ENCODE peak calls at places on chromosomes 5 and 9, in eight cellular contexts. V is endodermal cell, E is lower lobe of right lung, I is heart left ventricle, A is left ventricle myocardium inferior, H is dorsolateral prefrontal cortex, C is tibial artery, T is sigmoid colon. L is an unnamed sample. For H3K27me3, the result is how much of the 10 kb centered on the place peaks cover.

GRCh38 chr5:41967401-41967800 is 42.3 kb downstream of the FBXO4 start:
- DNase-seq in V (no peak), E (no peak), I (no peak), A (no peak), H (no peak), C (no peak), T (no peak), L (no peak)

GRCh38 chr9:130939405-130939941 is 426 bp upstream of the FIBCD1 start:
- DNase-seq in V (no peak), E (no peak), I (no peak), A (no peak), H (no peak), C (no peak), T (no peak), L (no peak)

GRCh38 chr5:65076251-65076869 is 307.6 kb downstream of the CWC27 start:
- DNase-seq in V (peak), E (peak), I (peak), A (peak), H (no peak), C (peak), T (no peak), L (peak)

GRCh38 chr9:98851730-98852462 is 44.4 kb downstream of the GALNT12 start:
- DNase-seq in V (no peak), E (no peak), I (no peak), A (no peak), H (no peak), C (no peak), T (no peak), L (no peak)

GRCh38 chr9:91395553-91396470 is 27.8 kb downstream of the NFIL3 start:
- DNase-seq in V (no peak), E (no peak), I (no peak), A (no peak), H (no peak), C (no peak), T (no peak), L (peak)

GRCh38 chr9:116985636-116986414 is 298.7 kb downstream of the TRIM32 start:
- DNase-seq in V (no peak), E (no peak), I (no peak), A (no peak), H (no peak), C (no peak), T (no peak), L (no peak)

GRCh38 chr9:114098021-114098659 is 952 bp downstream of the KIF12 start:
- DNase-seq in V (peak), E (peak), I (no peak), A (no peak), H (no peak), C (no peak), T (no peak), L (no peak)

GRCh38 chr9:135290086-135290485 is 189.5 kb upstream of the PPP1R26 start:
- DNase-seq in V (no peak), E (no peak), I (peak), A (peak), H (no peak), C (no peak), T (no peak), L (no peak)

GRCh38 chr5:79050513-79050912 is 19.0 kb downstream of the DMGDH start:
- DNase-seq in V (no peak), E (no peak), I (no peak), A (no peak), H (no peak), C (no peak), T (no peak), L (no peak)

GRCh38 chr5:169106906-169107305 is 194.0 kb downstream of the SLIT3 start:
- DNase-seq in V (peak), E (no peak), I (no peak), A (no peak), H (no peak), C (no peak), T (no peak), L (no peak)

GRCh38 chr9:78239506-78239905 is 3.6 kb downstream of the CEP78 start:
- DNase-seq in V (no peak), E (no peak), I (no peak), A (no peak), H (no peak), C (no peak), T (no peak), L (no peak)

GRCh38 chr5:77828445-77828844 is 52.3 kb upstream of the TBCA start:
- DNase-seq in V (no peak), E (no peak), I (no peak), A (no peak), H (no peak), C (no peak), T (no peak), L (no peak)

GRCh38 chr5:4879693-4880303 is 260.3 kb upstream of the ADAMTS16 start:
- DNase-seq in V (peak), E (peak), I (peak), A (peak), H (peak), C (peak), T (peak), L (no peak)

GRCh38 chr5:38755171-38755570 is 90.6 kb upstream of the OSMR start:
- DNase-seq in V (no peak), E (no peak), I (no peak), A (no peak), H (no peak), C (no peak), T (no peak), L (peak)

GRCh38 chr5:108726446-108727091 is 21.1 kb upstream of the FER start:
- DNase-seq in V (no peak), E (no peak), I (no peak), A (no peak), H (no peak), C (no peak), T (no peak), L (no peak)

GRCh38 chr9:127347831-127348699 is 48.9 kb upstream of the SLC2A8 start:
- DNase-seq in V (no peak), E (no peak), I (no peak), A (no peak), H (no peak), C (no peak), T (no peak), L (no peak)

GRCh38 chr5:139862313-139862712 is 66.7 kb downstream of the PSD2 start:
- DNase-seq in V (no peak), E (peak), I (no peak), A (no peak), H (no peak), C (no peak), T (no peak), L (no peak)

GRCh38 chr9:112382501-112383364 is 2.8 kb downstream of the HSDL2 start:
- DNase-seq in V (peak), E (no peak), I (no peak), A (no peak), H (no peak), C (no peak), T (no peak), L (no peak)

GRCh38 chr5:9156282-9156681 is 389.6 kb downstream of the SEMA5A start:
- DNase-seq in V (peak), E (no peak), I (peak), A (no peak), H (peak), C (peak), T (no peak), L (peak)

GRCh38 chr9:70959366-70959765 is 162.1 kb downstream of the TRPM3 start:
- DNase-seq in V (no peak), E (no peak), I (no peak), A (no peak), H (no peak), C (no peak), T (no peak), L (no peak)

GRCh38 chr5:10709933-10710332 is 51.1 kb downstream of the DAP start:
- DNase-seq in V (no peak), E (no peak), I (no peak), A (no peak), H (no peak), C (no peak), T (no peak), L (no peak)

GRCh38 chr5:130912088-130912487 is 253.0 kb downstream of the HINT1 start:
- DNase-seq in V (no peak), E (no peak), I (no peak), A (no peak), H (no peak), C (no peak), T (no peak), L (no peak)

GRCh38 chr5:43301653-43302091 is 11.5 kb downstream of the HMGCS1 start:
- DNase-seq in V (no peak), E (no peak), I (no peak), A (no peak), H (no peak), C (no peak), T (no peak), L (no peak)

GRCh38 chr5:55226027-55226933 is 835 bp downstream of the MCIDAS start:
- DNase-seq in V (peak), E (peak), I (peak), A (no peak), H (no peak), C (no peak), T (no peak), L (no peak)

GRCh38 chr5:32713396-32714381 is 2.6 kb downstream of the NPR3 start:
- DNase-seq in V (peak), E (peak), I (peak), A (peak), H (no peak), C (peak), T (peak), L (no peak)

GRCh38 chr9:3088166-3088702 is 244.3 kb upstream of the PUM3 start:
- DNase-seq in V (peak), E (no peak), I (no peak), A (no peak), H (no peak), C (no peak), T (no peak), L (no peak)

GRCh38 chr5:91727452-91727851 is 344.3 kb upstream of the ARRDC3 start:
- DNase-seq in V (peak), E (no peak), I (no peak), A (no peak), H (no peak), C (no peak), T (no peak), L (no peak)

GRCh38 chr5:149745-150450 is 41.4 kb upstream of the LRRC14B start:
- DNase-seq in V (no peak), E (no peak), I (no peak), A (no peak), H (no peak), C (no peak), T (no peak), L (no peak)

GRCh38 chr9:88989961-88990570 is 1.2 kb upstream of the S1PR3 start:
- DNase-seq in V (peak), E (no peak), I (no peak), A (no peak), H (no peak), C (peak), T (no peak), L (no peak)

DNA sequence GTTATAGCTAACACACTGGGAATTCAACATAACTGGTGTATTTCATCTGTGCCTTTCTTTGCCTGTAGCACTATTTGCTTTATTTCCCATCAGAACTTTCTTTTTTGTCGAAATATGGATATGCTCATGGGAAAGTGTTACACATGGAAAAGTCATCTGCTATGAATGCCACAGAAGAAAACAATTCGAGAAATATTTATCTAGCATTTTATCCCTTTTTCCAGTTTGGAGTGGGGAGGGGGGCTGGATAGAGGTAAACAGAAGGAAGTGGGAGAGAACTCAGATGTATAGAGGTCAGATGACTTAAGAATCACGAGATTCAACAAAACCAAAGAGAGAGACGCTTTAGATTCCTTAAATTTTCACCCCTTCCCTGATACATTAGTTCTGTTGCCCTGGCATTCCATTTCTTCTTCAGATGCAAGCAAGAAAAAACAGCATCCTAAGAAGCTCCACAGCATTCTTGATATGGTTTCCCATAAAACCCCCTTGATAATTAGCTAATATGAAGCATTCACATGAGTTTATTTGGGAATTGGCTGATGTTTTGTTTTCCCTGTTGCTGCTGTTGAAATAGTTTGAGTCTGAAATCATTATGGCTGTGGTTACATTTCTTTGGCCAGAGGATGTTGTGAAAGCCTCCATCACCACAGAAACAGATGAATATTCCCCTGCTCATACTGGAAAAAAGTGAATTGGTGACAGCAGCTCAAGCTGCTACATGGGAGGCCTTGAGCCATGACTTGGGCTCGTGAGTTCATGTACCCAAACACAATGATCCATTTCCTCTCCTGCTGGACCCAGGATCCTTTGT is 335.8 kb upstream of the DAB2 start:
- DNase-seq in V (no peak), E (no peak), I (no peak), A (peak), H (no peak), C (peak), T (no peak), L (peak)
- H3K4me3 ChIP-seq in V (no peak), E (no peak), I (no peak), A (no peak), H (no peak), C (peak), T (no peak), L (no peak)

DNA sequence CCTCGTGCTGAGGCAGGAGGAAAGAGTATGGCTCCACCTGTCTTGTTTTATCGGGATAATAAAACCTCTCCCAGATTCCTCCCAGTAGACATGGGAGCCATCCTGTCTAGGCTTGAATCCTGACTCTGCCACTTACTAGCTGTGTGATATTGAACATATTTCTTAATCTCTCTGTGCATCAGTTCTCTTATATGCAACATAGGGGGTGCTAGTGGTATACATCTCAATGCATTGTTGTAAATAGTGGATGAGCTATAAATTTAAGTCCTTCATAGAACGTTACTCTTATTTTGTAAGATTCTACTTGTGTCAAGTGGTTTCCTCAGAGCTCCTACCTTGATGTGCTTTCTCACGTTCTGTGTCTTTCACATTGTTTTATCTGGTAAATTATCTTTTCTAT is 417.7 kb upstream of the POU5F2 start:
- DNase-seq in V (no peak), E (no peak), I (no peak), A (no peak), H (no peak), C (no peak), T (no peak), L (no peak)
- TF ChIP-seq CTCF in V (peak), E (no peak), I (no peak), A (no peak), H (no peak), C (no peak), T (no peak), L (no peak)

GRCh38 chr5:73448451-73449136 is at the start of gene FOXD1:
- DNase-seq in V (peak), E (peak), I (peak), A (peak), H (no peak), C (peak), T (peak), L (peak)

GRCh38 chr5:73445708-73446630 is 2.6 kb downstream of the FOXD1 start:
- DNase-seq in V (no peak), E (no peak), I (no peak), A (no peak), H (no peak), C (no peak), T (no peak), L (no peak)

GRCh38 chr5:73448072-73448432 is 525 bp downstream of the FOXD1 start:
- DNase-seq in V (peak), E (no peak), I (no peak), A (no peak), H (no peak), C (no peak), T (no peak), L (no peak)

GRCh38 chr5:73447234-73448071 is 1.1 kb downstream of the FOXD1 start:
- DNase-seq in V (peak), E (peak), I (no peak), A (no peak), H (no peak), C (no peak), T (no peak), L (no peak)

DNA sequence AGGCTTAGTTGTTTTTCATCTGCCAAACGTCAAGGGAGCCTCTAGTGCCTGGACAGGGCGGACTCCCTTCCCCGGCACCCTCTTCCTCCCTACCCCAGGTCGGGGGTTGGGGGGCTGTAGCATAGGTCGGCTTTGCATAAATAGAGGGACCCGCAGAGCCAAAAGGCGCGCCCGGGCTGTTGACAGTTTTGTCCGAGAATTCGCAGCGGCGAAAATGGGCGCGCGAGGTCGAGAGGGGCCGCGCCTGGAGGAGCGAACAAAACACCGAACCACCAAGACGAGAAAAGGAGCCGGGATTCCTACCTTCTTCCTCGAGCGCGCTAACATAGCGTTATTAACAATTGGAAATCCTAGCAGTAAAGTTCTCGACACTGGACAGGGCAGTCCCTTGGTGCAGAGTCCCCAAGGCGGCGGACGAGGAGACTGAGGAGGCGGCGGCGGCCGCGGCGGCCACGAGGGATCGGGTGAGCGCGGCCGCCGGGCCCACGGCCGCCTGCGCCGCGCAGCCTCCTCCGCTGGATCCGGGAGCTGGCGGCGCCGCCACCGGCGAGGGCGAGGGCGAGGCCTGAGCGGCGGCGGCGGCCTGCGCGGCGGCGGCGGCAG is 1.8 kb downstream of the FOXD1 start:
- DNase-seq in V (peak), E (no peak), I (no peak), A (no peak), H (no peak), C (no peak), T (no peak), L (no peak)
- H3K27me3 ChIP-seq in V (half or more), E (half or more), I (half or more), A (half or more), H (half or more), C (under half), T (half or more), L (under half)

GRCh38 chr5:150144876-150145275 is 10.8 kb downstream of the PDGFRB start:
- DNase-seq in V (no peak), E (no peak), I (no peak), A (no peak), H (no peak), C (no peak), T (no peak), L (no peak)

GRCh38 chr5:150146235-150146634 is 9.4 kb downstream of the PDGFRB start:
- DNase-seq in V (no peak), E (no peak), I (no peak), A (no peak), H (no peak), C (no peak), T (no peak), L (no peak)

GRCh38 chr5:150143725-150144058 is 12.0 kb downstream of the PDGFRB start:
- DNase-seq in V (peak), E (no peak), I (no peak), A (no peak), H (no peak), C (no peak), T (no peak), L (no peak)

GRCh38 chr5:150142800-150143724 is 12.6 kb downstream of the PDGFRB start:
- DNase-seq in V (peak), E (no peak), I (peak), A (peak), H (no peak), C (peak), T (peak), L (peak)

GRCh38 chr5:150144211-150144801 is 11.3 kb downstream of the PDGFRB start:
- DNase-seq in V (peak), E (no peak), I (peak), A (peak), H (no peak), C (peak), T (peak), L (peak)
- H3K4me3 ChIP-seq in V (no peak), E (peak), I (peak), A (peak), H (no peak), C (peak), T (no peak), L (peak)